ENCODE peak calls at places on chromosomes 5 and 9, in six cellular contexts. Y is neural progenitor cell; H is heart left ventricle; Q is SK-N-SH; W is psoas muscle; F is CD8-positive, alpha-beta T cell. M is an unnamed sample.

GRCh38 chr5:161420526-161420925 is 126.0 kb downstream of the GABRB2 start:
- DNase-seq in Y (no peak), H (no peak), Q (no peak), W (no peak), F (no peak), M (no peak)

GRCh38 chr5:11182441-11183080 is 421.5 kb upstream of the DAP start:
- DNase-seq in Y (peak), H (no peak), Q (peak), W (no peak), F (no peak), M (no peak)

GRCh38 chr9:125189361-125190289 is at the start of gene PPP6C:
- DNase-seq in Y (peak), H (peak), Q (peak), W (peak), F (peak), M (peak)

GRCh38 chr9:119234636-119235035 is 134.6 kb downstream of the BRINP1 start:
- DNase-seq in Y (no peak), H (no peak), Q (no peak), W (no peak), F (no peak), M (no peak)

GRCh38 chr9:133054966-133055365 is 6.8 kb upstream of the CEL start:
- DNase-seq in Y (no peak), H (peak), Q (peak), W (peak), F (no peak), M (peak)

GRCh38 chr5:7261049-7261448 is 134.9 kb upstream of the ADCY2 start:
- DNase-seq in Y (peak), H (no peak), Q (peak), W (no peak), F (no peak), M (no peak)

GRCh38 chr9:74277532-74277931 is 219.6 kb upstream of the RORB start:
- DNase-seq in Y (no peak), H (no peak), Q (no peak), W (no peak), F (peak), M (no peak)

GRCh38 chr5:172446336-172447051 is 7.8 kb downstream of the SH3PXD2B start:
- DNase-seq in Y (no peak), H (peak), Q (peak), W (no peak), F (no peak), M (no peak)

GRCh38 chr5:39164016-39164415 is 55.3 kb downstream of the FYB1 start:
- DNase-seq in Y (no peak), H (no peak), Q (no peak), W (no peak), F (peak), M (no peak)

GRCh38 chr9:121472361-121472910 is 27.2 kb downstream of the GGTA1 start:
- DNase-seq in Y (no peak), H (no peak), Q (no peak), W (no peak), F (no peak), M (no peak)

GRCh38 chr9:35295369-35296036 is 133.7 kb downstream of the UNC13B start:
- DNase-seq in Y (no peak), H (no peak), Q (no peak), W (no peak), F (no peak), M (no peak)

GRCh38 chr5:14930486-14930885 is 58.9 kb upstream of the ANKH start:
- DNase-seq in Y (no peak), H (no peak), Q (no peak), W (no peak), F (no peak), M (no peak)

GRCh38 chr9:34492051-34492450 is 30.7 kb downstream of the ENHO start:
- DNase-seq in Y (no peak), H (no peak), Q (peak), W (no peak), F (no peak), M (no peak)

GRCh38 chr9:131178382-131178781 is 53.0 kb downstream of the NUP214 start:
- DNase-seq in Y (peak), H (peak), Q (peak), W (peak), F (peak), M (no peak)

GRCh38 chr5:71705416-71705815 is 13.7 kb upstream of the CARTPT start:
- DNase-seq in Y (no peak), H (no peak), Q (no peak), W (no peak), F (no peak), M (no peak)

GRCh38 chr9:115969096-115969495 is 184.5 kb upstream of the PAPPA start:
- DNase-seq in Y (no peak), H (no peak), Q (no peak), W (no peak), F (no peak), M (no peak)

GRCh38 chr9:131238402-131239021 is 37.8 kb downstream of the FAM78A start:
- DNase-seq in Y (peak), H (peak), Q (no peak), W (peak), F (no peak), M (no peak)

GRCh38 chr5:175494271-175495183 is 16.2 kb downstream of the SFXN1 start:
- DNase-seq in Y (no peak), H (no peak), Q (no peak), W (no peak), F (no peak), M (no peak)

GRCh38 chr9:115367780-115368179 is 249.8 kb upstream of the TNC start:
- DNase-seq in Y (no peak), H (no peak), Q (no peak), W (no peak), F (no peak), M (no peak)

GRCh38 chr5:169893586-169893985 is 86.7 kb downstream of the INSYN2B start:
- DNase-seq in Y (no peak), H (no peak), Q (no peak), W (no peak), F (no peak), M (no peak)

GRCh38 chr5:72138943-72139467 is 31.7 kb downstream of the MAP1B start:
- DNase-seq in Y (no peak), H (no peak), Q (no peak), W (no peak), F (no peak), M (no peak)

GRCh38 chr5:140341591-140341990 is 4.8 kb downstream of the HBEGF start:
- DNase-seq in Y (no peak), H (peak), Q (no peak), W (peak), F (no peak), M (peak)

GRCh38 chr9:87280421-87280820 is 217.2 kb upstream of the DAPK1 start:
- DNase-seq in Y (no peak), H (no peak), Q (no peak), W (no peak), F (no peak), M (peak)

GRCh38 chr5:154740957-154741356 is 14.2 kb upstream of the LARP1 start:
- DNase-seq in Y (no peak), H (no peak), Q (peak), W (peak), F (no peak), M (no peak)

GRCh38 chr9:85740821-85741111 is 988 bp downstream of the AGTPBP1 start:
- DNase-seq in Y (no peak), H (no peak), Q (peak), W (no peak), F (no peak), M (no peak)

GRCh38 chr5:135308245-135308644 is 90.8 kb downstream of the MACROH2A1 start:
- DNase-seq in Y (no peak), H (no peak), Q (no peak), W (no peak), F (no peak), M (no peak)

GRCh38 chr5:176781638-176782570 is 28.5 kb upstream of the UNC5A start:
- DNase-seq in Y (no peak), H (no peak), Q (no peak), W (no peak), F (no peak), M (no peak)

GRCh38 chr9:126147620-126148522 is 178.8 kb upstream of the MVB12B start:
- DNase-seq in Y (no peak), H (no peak), Q (peak), W (no peak), F (no peak), M (no peak)

GRCh38 chr5:83011990-83012389 is 65.2 kb downstream of the TMEM167A start:
- DNase-seq in Y (no peak), H (no peak), Q (no peak), W (no peak), F (no peak), M (no peak)

GRCh38 chr9:127187231-127187956 is 65.0 kb upstream of the ANGPTL2 start:
- DNase-seq in Y (peak), H (no peak), Q (no peak), W (peak), F (no peak), M (peak)

GRCh38 chr5:113179156-113179555 is 202.6 kb downstream of the DCP2 start:
- DNase-seq in Y (no peak), H (no peak), Q (peak), W (no peak), F (no peak), M (no peak)

GRCh38 chr5:90932052-90932699 is 373.6 kb downstream of the ADGRV1 start:
- DNase-seq in Y (peak), H (peak), Q (peak), W (no peak), F (no peak), M (no peak)

GRCh38 chr5:142925795-142926194 is 155.6 kb downstream of the ARHGAP26 start:
- DNase-seq in Y (no peak), H (peak), Q (no peak), W (no peak), F (no peak), M (no peak)

GRCh38 chr5:27612161-27612560 is 573.8 kb upstream of the CDH9 start:
- DNase-seq in Y (no peak), H (no peak), Q (no peak), W (no peak), F (no peak), M (no peak)

GRCh38 chr5:134585966-134586365 is 46.7 kb downstream of the SAR1B start:
- DNase-seq in Y (no peak), H (no peak), Q (no peak), W (peak), F (no peak), M (no peak)

GRCh38 chr9:63817622-63818518 is 1467.1 kb downstream of the FOXD4L5 start:
- DNase-seq in Y (peak), H (peak), Q (peak), W (peak), F (peak), M (peak)

GRCh38 chr5:96195053-96195452 is 233.4 kb upstream of the ELL2 start:
- DNase-seq in Y (no peak), H (no peak), Q (no peak), W (no peak), F (no peak), M (no peak)

GRCh38 chr9:93304574-93305496 is 120.9 kb downstream of the WNK2 start:
- DNase-seq in Y (peak), H (peak), Q (peak), W (peak), F (no peak), M (peak)

GRCh38 chr5:137269297-137269696 is 229.8 kb downstream of the SPOCK1 start:
- DNase-seq in Y (no peak), H (no peak), Q (peak), W (no peak), F (no peak), M (no peak)

GRCh38 chr5:107391787-107392186 is 278.9 kb downstream of the EFNA5 start:
- DNase-seq in Y (no peak), H (no peak), Q (no peak), W (no peak), F (no peak), M (no peak)

GRCh38 chr5:107389130-107389553 is 281.6 kb downstream of the EFNA5 start:
- DNase-seq in Y (no peak), H (no peak), Q (no peak), W (no peak), F (no peak), M (no peak)

GRCh38 chr5:107385701-107386100 is 285.0 kb downstream of the EFNA5 start:
- DNase-seq in Y (peak), H (no peak), Q (no peak), W (no peak), F (no peak), M (no peak)

GRCh38 chr5:107389769-107390168 is 281.0 kb downstream of the EFNA5 start:
- DNase-seq in Y (no peak), H (no peak), Q (no peak), W (no peak), F (no peak), M (no peak)

GRCh38 chr5:107388111-107388861 is 282.5 kb downstream of the EFNA5 start:
- DNase-seq in Y (no peak), H (no peak), Q (peak), W (no peak), F (no peak), M (no peak)
- H3K4me3 ChIP-seq in Y (no peak), H (no peak), Q (peak), W (no peak), F (no peak), M (no peak)

DNA sequence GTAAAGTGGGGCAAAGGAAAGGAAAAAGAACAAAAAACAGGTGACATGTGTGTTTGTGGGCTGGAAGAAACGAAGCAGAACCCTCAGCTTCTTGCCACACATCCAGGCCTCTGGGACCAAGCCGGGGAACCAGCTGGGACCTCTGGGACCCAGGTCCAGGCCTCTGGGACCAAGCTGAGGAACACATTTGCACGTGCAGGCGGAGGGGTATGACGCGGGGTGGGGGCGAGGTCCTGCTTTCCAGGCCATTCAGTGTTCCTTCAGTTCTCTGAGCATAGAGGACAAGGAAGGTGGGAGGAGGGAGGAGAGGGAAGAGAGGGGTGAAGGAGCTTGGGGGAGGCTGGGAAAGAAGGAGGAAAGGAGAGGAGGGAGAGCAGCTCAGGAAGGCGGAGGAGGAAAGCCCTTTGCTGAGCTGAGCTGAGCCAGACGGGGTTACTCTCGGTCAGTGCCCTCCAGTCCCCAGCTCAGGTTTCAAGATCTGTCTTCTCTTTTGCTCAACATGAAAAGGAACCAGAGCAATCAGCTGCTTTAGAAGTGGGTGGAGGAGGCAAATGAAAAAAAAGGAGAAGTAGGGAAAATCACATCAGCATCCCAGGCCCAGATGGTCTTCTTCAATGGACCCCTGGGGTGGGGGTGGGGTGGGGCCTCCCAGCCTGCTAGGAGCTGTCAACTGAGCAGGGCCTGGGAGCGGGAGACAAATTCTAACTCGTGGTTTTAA is 59.1 kb downstream of the ABCA1 start:
- DNase-seq in Y (peak), H (peak), Q (peak), W (peak), F (no peak), M (no peak)
- H3K27ac ChIP-seq in Y (peak), H (peak), Q (peak), W (peak), F (no peak), M (peak)

GRCh38 chr5:66513130-66513529 is 83.1 kb upstream of the MAST4 start:
- DNase-seq in Y (no peak), H (no peak), Q (no peak), W (no peak), F (no peak), M (no peak)

GRCh38 chr5:66516535-66516934 is 79.7 kb upstream of the MAST4 start:
- DNase-seq in Y (no peak), H (no peak), Q (no peak), W (no peak), F (no peak), M (no peak)

GRCh38 chr5:66517361-66517760 is 78.8 kb upstream of the MAST4 start:
- DNase-seq in Y (no peak), H (no peak), Q (no peak), W (no peak), F (no peak), M (no peak)

GRCh38 chr5:66518052-66518451 is 78.1 kb upstream of the MAST4 start:
- DNase-seq in Y (no peak), H (no peak), Q (no peak), W (no peak), F (no peak), M (no peak)

GRCh38 chr5:66515209-66515608 is 81.0 kb upstream of the MAST4 start:
- DNase-seq in Y (no peak), H (no peak), Q (no peak), W (no peak), F (no peak), M (no peak)
- H3K4me3 ChIP-seq in Y (no peak), H (no peak), Q (no peak), W (no peak), F (no peak), M (no peak)

GRCh38 chr9:5510991-5511390 is 660 bp downstream of the PDCD1LG2 start:
- DNase-seq in Y (no peak), H (no peak), Q (peak), W (no peak), F (no peak), M (no peak)
- H3K27ac ChIP-seq in Y (no peak), H (peak), Q (peak), W (no peak), F (no peak), M (peak)

GRCh38 chr9:38423939-38424843 is at the start of gene IGFBPL1:
- DNase-seq in Y (peak), H (no peak), Q (peak), W (no peak), F (no peak), M (no peak)
- H3K4me3 ChIP-seq in Y (peak), H (peak), Q (peak), W (peak), F (no peak), M (peak)

M was measured in breast epithelium.